ENCODE peak calls at places on chromosome 17, in ten cellular contexts. D is Calu3, F is left ventricle myocardium inferior, C is fibroblast of villous mesenchyme, E is endothelial cell, J is mesothelial cell of epicardium, P is HFFc6, K is fibroblast of the aortic adventitia, S is esophagus squamous epithelium, H is epithelial cell of esophagus. G is an unnamed sample.

GRCh38 chr17:47604268-47604927 is 45.3 kb upstream of the KPNB1 start:
- DNase-seq in H (no peak), E (no peak), F (peak; percentile 29), S (no peak), D (no peak), K (peak; percentile 63), C (peak; percentile 84), P (peak; percentile 26), J (no peak), G (no peak)

GRCh38 chr17:5757306-5757907 is 173.1 kb upstream of the NLRP1 start:
- DNase-seq in P (no peak), D (no peak), E (no peak), J (no peak), H (no peak), C (no peak), K (no peak), S (no peak), F (no peak), G (no peak)

GRCh38 chr17:50511058-50511457 is 2.8 kb downstream of the MYCBPAP start:
- DNase-seq in K (peak; percentile 15), P (peak; percentile 6), J (no peak), S (no peak), C (peak; percentile 71), D (peak; percentile 48), F (no peak), H (peak; percentile 39), E (no peak), G (no peak)

GRCh38 chr17:4934173-4934979 is 2.3 kb downstream of the GP1BA start:
- DNase-seq in K (peak; percentile 12), J (no peak), H (peak; percentile 49), E (peak; percentile 52), D (peak; percentile 67), F (no peak), C (peak; percentile 42), P (no peak), S (no peak), G (no peak)

GRCh38 chr17:32875230-32875903 is 1.6 kb downstream of the MYO1D start:
- DNase-seq in C (no peak), K (no peak), P (no peak), F (no peak), H (no peak), S (no peak), J (no peak), E (no peak), D (no peak), G (no peak)

GRCh38 chr17:28528329-28529011 is 22.3 kb downstream of the FOXN1 start:
- DNase-seq in K (no peak), D (no peak), F (no peak), H (peak; percentile 61), S (no peak), P (no peak), C (peak; percentile 27), E (no peak), J (no peak), G (no peak)

GRCh38 chr17:49976163-49976827 is 7.3 kb downstream of the DLX4 start:
- DNase-seq in E (no peak), S (no peak), C (no peak), H (no peak), J (no peak), P (no peak), F (no peak), D (no peak), K (no peak), G (no peak)

GRCh38 chr17:32503251-32504165 is 16.7 kb downstream of the CDK5R1 start:
- DNase-seq in C (no peak), J (no peak), H (peak; percentile 75), D (no peak), E (no peak), F (no peak), P (peak; percentile 20), K (no peak), S (no peak), G (no peak)

GRCh38 chr17:32971171-32971570 is 20.5 kb upstream of the SPACA3 start:
- DNase-seq in E (no peak), S (no peak), F (no peak), P (peak; percentile 37), D (no peak), K (peak; percentile 36), H (peak; percentile 50), C (peak; percentile 82), J (no peak), G (peak; percentile 54)

GRCh38 chr17:65062168-65062915 is 5.8 kb upstream of the GNA13 start:
- DNase-seq in F (no peak), H (peak; percentile 71), D (no peak), J (no peak), S (no peak), C (no peak), K (peak; percentile 33), P (no peak), E (no peak), G (no peak)

GRCh38 chr17:78645421-78646295 is 68.5 kb upstream of the DNAH17 start:
- DNase-seq in K (peak; percentile 10), J (no peak), C (peak; percentile 92), E (peak; percentile 20), S (peak; percentile 47), H (no peak), F (peak; percentile 81), D (peak; percentile 25), P (no peak), G (no peak)

GRCh38 chr17:45090711-45091110 is 29.6 kb downstream of the NMT1 start:
- DNase-seq in S (no peak), H (no peak), K (no peak), E (no peak), J (no peak), F (no peak), P (no peak), D (no peak), C (no peak), G (no peak)

GRCh38 chr17:76921340-76922036 is 53.3 kb downstream of the MGAT5B start:
- DNase-seq in D (no peak), K (no peak), E (no peak), F (no peak), P (no peak), C (no peak), H (no peak), S (no peak), J (no peak), G (no peak)

GRCh38 chr17:73585583-73585982 is 58.7 kb downstream of the SDK2 start:
- DNase-seq in K (no peak), E (no peak), P (no peak), D (no peak), S (no peak), F (no peak), C (no peak), J (no peak), H (no peak), G (no peak)

GRCh38 chr17:38735161-38735997 is 5.2 kb downstream of the CISD3 start:
- DNase-seq in H (peak; percentile 32), P (no peak), E (peak; percentile 73), D (peak; percentile 93), J (peak; percentile 83), S (no peak), C (peak; percentile 24), K (peak; percentile 33), F (peak; percentile 68), G (no peak)

DNA sequence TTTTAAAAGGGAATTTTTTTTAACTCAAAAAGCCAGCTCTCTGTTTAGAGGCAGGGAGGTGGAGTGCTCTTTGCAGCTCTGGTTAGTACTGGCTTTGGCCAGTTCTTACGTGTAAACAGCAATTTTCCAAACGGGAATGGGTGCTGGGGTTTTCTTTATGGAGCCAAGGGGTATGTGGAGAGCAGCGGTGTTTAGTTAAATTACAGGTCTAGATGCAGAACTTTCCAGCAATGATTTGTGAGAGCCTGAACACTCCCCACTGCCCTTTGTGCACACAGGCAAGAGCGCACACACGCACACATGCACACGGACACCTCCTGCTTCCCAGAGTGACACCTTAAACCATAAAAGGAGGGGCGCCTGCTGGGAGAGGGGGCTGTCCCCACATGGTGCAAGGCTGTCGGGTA is 140.2 kb downstream of the MSI2 start:
- DNase-seq in C (no peak), K (no peak), S (no peak), F (no peak), E (no peak), D (no peak), H (no peak), P (no peak), J (no peak), G (no peak)
- TF ChIP-seq CTCF in C (no peak), K (no peak), S (no peak), F (no peak), E (no peak), D (no peak), H (no peak), P (no peak), J (no peak), G (no peak)

GRCh38 chr17:26782153-26782552 is 511.8 kb upstream of the WSB1 start:
- DNase-seq in F (no peak), C (no peak), P (no peak), S (no peak), E (no peak), H (no peak), D (no peak), J (no peak), K (no peak), G (no peak)
- TF ChIP-seq CTCF in F (no peak), C (no peak), P (no peak), S (no peak), E (no peak), H (no peak), D (no peak), J (no peak), K (no peak), G (no peak)

GRCh38 chr17:59853168-59853918 is 39.4 kb downstream of the TUBD1 start:
- DNase-seq in K (peak; percentile 80), J (no peak), H (peak; percentile 99), S (no peak), E (peak; percentile 48), C (peak; percentile 96), D (peak; percentile 85), F (no peak), P (peak; percentile 69), G (peak; percentile 100)
- TF ChIP-seq CTCF in K (peak; percentile 33), J (peak; percentile 25), H (peak; percentile 81), S (peak; percentile 21), E (peak; percentile 54), C (peak; percentile 60), D (peak; percentile 66), F (peak; percentile 38), P (peak; percentile 77), G (peak; percentile 97)

GRCh38 chr17:64038331-64039105 is 18.1 kb upstream of the ICAM2 start:
- DNase-seq in H (no peak), F (no peak), K (no peak), C (no peak), E (no peak), P (no peak), D (no peak), J (no peak), S (no peak), G (no peak)

GRCh38 chr17:64037802-64038201 is 17.4 kb upstream of the ICAM2 start:
- DNase-seq in C (no peak), K (no peak), J (no peak), S (no peak), F (no peak), D (no peak), P (no peak), E (no peak), H (no peak), G (no peak)

GRCh38 chr17:64039106-64039400 is 18.6 kb upstream of the ICAM2 start:
- DNase-seq in D (no peak), J (no peak), C (no peak), K (no peak), F (no peak), H (no peak), S (no peak), P (no peak), E (no peak), G (no peak)

GRCh38 chr17:64037180-64037579 is 16.7 kb upstream of the ICAM2 start:
- DNase-seq in S (no peak), F (no peak), E (no peak), D (no peak), C (no peak), P (no peak), K (no peak), H (no peak), J (no peak), G (no peak)

GRCh38 chr17:64036198-64036922 is 15.9 kb upstream of the ICAM2 start:
- DNase-seq in E (no peak), S (no peak), F (no peak), D (no peak), P (no peak), H (no peak), K (no peak), J (no peak), C (no peak), G (no peak)
- TF ChIP-seq CTCF in E (no peak), S (no peak), F (no peak), D (no peak), P (peak; percentile 47), H (no peak), K (no peak), J (no peak), C (peak; percentile 13), G (peak; percentile 12)